ENCODE peak calls at places on chromosome 6, in six cellular contexts. One of them, this sample, is unnamed.

GRCh38 chr6:57284056-57284455 is 33.4 kb upstream of the PRIM2 start:
- DNase-seq in AG10803: peak; percentile 32
- DNase-seq in AG04449: no peak
- DNase-seq in fibroblast of mammary gland: peak; percentile 20
- DNase-seq in GM06990: no peak
- DNase-seq in lung: no peak
- DNase-seq in this sample: no peak

GRCh38 chr6:149962461-149963211 is 1.1 kb upstream of the ULBP1 start:
- DNase-seq in GM06990: no peak
- DNase-seq in AG04449: no peak
- DNase-seq in AG10803: no peak
- DNase-seq in fibroblast of mammary gland: no peak
- DNase-seq in lung: no peak
- DNase-seq in this sample: no peak

GRCh38 chr6:30044630-30045029 is 16.4 kb upstream of the POLR1H start:
- DNase-seq in AG10803: peak; percentile 64
- DNase-seq in fibroblast of mammary gland: peak; percentile 68
- DNase-seq in lung: no peak
- DNase-seq in GM06990: no peak
- DNase-seq in AG04449: peak; percentile 40
- DNase-seq in this sample: no peak

GRCh38 chr6:97449437-97449966 is 166.5 kb upstream of the MMS22L start:
- DNase-seq in lung: no peak
- DNase-seq in fibroblast of mammary gland: peak; percentile 3
- DNase-seq in AG10803: no peak
- DNase-seq in GM06990: no peak
- DNase-seq in AG04449: no peak
- DNase-seq in this sample: no peak

GRCh38 chr6:46953921-46954320 is 32.2 kb upstream of the ADGRF5 start:
- DNase-seq in AG10803: no peak
- DNase-seq in AG04449: no peak
- DNase-seq in GM06990: no peak
- DNase-seq in lung: no peak
- DNase-seq in fibroblast of mammary gland: no peak
- DNase-seq in this sample: no peak

GRCh38 chr6:15793288-15793687 is 130.5 kb upstream of the DTNBP1 start:
- DNase-seq in lung: no peak
- DNase-seq in fibroblast of mammary gland: peak; percentile 11
- DNase-seq in GM06990: no peak
- DNase-seq in AG04449: peak; percentile 9
- DNase-seq in AG10803: peak; percentile 42
- DNase-seq in this sample: no peak

GRCh38 chr6:46327769-46328168 is 157.0 kb upstream of the ENPP5 start:
- DNase-seq in GM06990: no peak
- DNase-seq in AG04449: no peak
- DNase-seq in fibroblast of mammary gland: no peak
- DNase-seq in AG10803: no peak
- DNase-seq in lung: no peak
- DNase-seq in this sample: no peak

GRCh38 chr6:22451960-22452359 is 117.4 kb upstream of the HDGFL1 start:
- DNase-seq in GM06990: no peak
- DNase-seq in AG04449: no peak
- DNase-seq in fibroblast of mammary gland: peak; percentile 17
- DNase-seq in lung: no peak
- DNase-seq in AG10803: peak; percentile 43
- DNase-seq in this sample: peak; percentile 57

GRCh38 chr6:142381845-142382378 is 80.1 kb downstream of the ADGRG6 start:
- DNase-seq in AG10803: peak; percentile 81
- DNase-seq in lung: no peak
- DNase-seq in AG04449: no peak
- DNase-seq in fibroblast of mammary gland: no peak
- DNase-seq in GM06990: no peak
- DNase-seq in this sample: peak; percentile 29

GRCh38 chr6:151916075-151916474 is 108.6 kb downstream of the ESR1 start:
- DNase-seq in AG04449: no peak
- DNase-seq in fibroblast of mammary gland: no peak
- DNase-seq in lung: no peak
- DNase-seq in AG10803: no peak
- DNase-seq in GM06990: no peak
- DNase-seq in this sample: no peak

GRCh38 chr6:157281570-157281969 is 41.7 kb downstream of the TMEM242 start:
- DNase-seq in fibroblast of mammary gland: no peak
- DNase-seq in GM06990: no peak
- DNase-seq in AG10803: peak; percentile 13
- DNase-seq in lung: no peak
- DNase-seq in AG04449: no peak
- DNase-seq in this sample: no peak

GRCh38 chr6:41065550-41066026 is 6.6 kb downstream of the OARD1 start:
- DNase-seq in GM06990: no peak
- DNase-seq in AG10803: no peak
- DNase-seq in lung: no peak
- DNase-seq in fibroblast of mammary gland: no peak
- DNase-seq in AG04449: no peak
- DNase-seq in this sample: no peak

GRCh38 chr6:26607434-26608230 is 10.9 kb downstream of the ABT1 start:
- DNase-seq in fibroblast of mammary gland: peak; percentile 59
- DNase-seq in AG04449: no peak
- DNase-seq in lung: peak; percentile 46
- DNase-seq in AG10803: peak; percentile 64
- DNase-seq in GM06990: peak; percentile 33
- DNase-seq in this sample: peak; percentile 32

GRCh38 chr6:31660224-31660997 is at the start of gene C6orf47:
- DNase-seq in lung: peak; percentile 81
- DNase-seq in fibroblast of mammary gland: peak; percentile 73
- DNase-seq in GM06990: peak; percentile 88
- DNase-seq in AG10803: peak; percentile 75
- DNase-seq in AG04449: no peak
- DNase-seq in this sample: peak; percentile 27

GRCh38 chr6:98590957-98591356 is 243.4 kb upstream of the POU3F2 start:
- DNase-seq in AG10803: no peak
- DNase-seq in lung: no peak
- DNase-seq in AG04449: no peak
- DNase-seq in fibroblast of mammary gland: no peak
- DNase-seq in GM06990: no peak
- DNase-seq in this sample: no peak

GRCh38 chr6:80468398-80468797 is 361.9 kb downstream of the BCKDHB start:
- DNase-seq in AG04449: no peak
- DNase-seq in fibroblast of mammary gland: no peak
- DNase-seq in AG10803: no peak
- DNase-seq in lung: no peak
- DNase-seq in GM06990: no peak
- DNase-seq in this sample: no peak

GRCh38 chr6:75244063-75244575 is 518 bp upstream of the COX7A2 start:
- DNase-seq in AG10803: peak; percentile 18
- DNase-seq in lung: no peak
- DNase-seq in GM06990: no peak
- DNase-seq in AG04449: no peak
- DNase-seq in fibroblast of mammary gland: peak; percentile 29
- DNase-seq in this sample: no peak

GRCh38 chr6:96900873-96901272 is 3.2 kb upstream of the NDUFAF4 start:
- DNase-seq in GM06990: no peak
- DNase-seq in AG10803: no peak
- DNase-seq in lung: no peak
- DNase-seq in fibroblast of mammary gland: no peak
- DNase-seq in AG04449: no peak
- DNase-seq in this sample: no peak

GRCh38 chr6:160160450-160160849 is 38.8 kb downstream of the SLC22A1 start:
- DNase-seq in AG10803: no peak
- DNase-seq in AG04449: no peak
- DNase-seq in GM06990: no peak
- DNase-seq in fibroblast of mammary gland: no peak
- DNase-seq in lung: no peak
- DNase-seq in this sample: peak; percentile 1
- TF ChIP-seq CTCF in AG10803: no peak
- TF ChIP-seq CTCF in AG04449: no peak
- TF ChIP-seq CTCF in GM06990: no peak
- TF ChIP-seq CTCF in fibroblast of mammary gland: no peak
- TF ChIP-seq CTCF in lung: no peak
- TF ChIP-seq CTCF in this sample: peak; percentile 17

GRCh38 chr6:167112421-167112820 is 10.5 kb upstream of the CCR6 start:
- DNase-seq in AG10803: no peak
- DNase-seq in lung: no peak
- DNase-seq in GM06990: no peak
- DNase-seq in fibroblast of mammary gland: no peak
- DNase-seq in AG04449: no peak
- DNase-seq in this sample: no peak
- H3K4me3 ChIP-seq in AG10803: no peak overlapping the region
- H3K4me3 ChIP-seq in lung: no peak overlapping the region
- H3K4me3 ChIP-seq in GM06990: peak overlapping the region; percentile 23
- H3K4me3 ChIP-seq in fibroblast of mammary gland: no peak overlapping the region
- H3K4me3 ChIP-seq in AG04449: no peak overlapping the region
- H3K4me3 ChIP-seq in this sample: no peak overlapping the region

GRCh38 chr6:44004136-44004535 is 123.1 kb downstream of the MRPL14 start:
- DNase-seq in AG04449: no peak
- DNase-seq in AG10803: no peak
- DNase-seq in lung: no peak
- DNase-seq in fibroblast of mammary gland: no peak
- DNase-seq in GM06990: no peak
- DNase-seq in this sample: no peak

GRCh38 chr6:44001318-44001868 is 125.9 kb downstream of the MRPL14 start:
- DNase-seq in GM06990: peak; percentile 66
- DNase-seq in AG10803: peak; percentile 19
- DNase-seq in fibroblast of mammary gland: no peak
- DNase-seq in AG04449: no peak
- DNase-seq in lung: peak; percentile 68
- DNase-seq in this sample: no peak

GRCh38 chr6:44002071-44002590 is 125.1 kb downstream of the MRPL14 start:
- DNase-seq in GM06990: no peak
- DNase-seq in fibroblast of mammary gland: no peak
- DNase-seq in AG04449: no peak
- DNase-seq in lung: no peak
- DNase-seq in AG10803: no peak
- DNase-seq in this sample: no peak

GRCh38 chr6:44003345-44004061 is 123.7 kb downstream of the MRPL14 start:
- DNase-seq in fibroblast of mammary gland: no peak
- DNase-seq in AG04449: no peak
- DNase-seq in GM06990: peak; percentile 43
- DNase-seq in AG10803: no peak
- DNase-seq in lung: no peak
- DNase-seq in this sample: no peak

DNA sequence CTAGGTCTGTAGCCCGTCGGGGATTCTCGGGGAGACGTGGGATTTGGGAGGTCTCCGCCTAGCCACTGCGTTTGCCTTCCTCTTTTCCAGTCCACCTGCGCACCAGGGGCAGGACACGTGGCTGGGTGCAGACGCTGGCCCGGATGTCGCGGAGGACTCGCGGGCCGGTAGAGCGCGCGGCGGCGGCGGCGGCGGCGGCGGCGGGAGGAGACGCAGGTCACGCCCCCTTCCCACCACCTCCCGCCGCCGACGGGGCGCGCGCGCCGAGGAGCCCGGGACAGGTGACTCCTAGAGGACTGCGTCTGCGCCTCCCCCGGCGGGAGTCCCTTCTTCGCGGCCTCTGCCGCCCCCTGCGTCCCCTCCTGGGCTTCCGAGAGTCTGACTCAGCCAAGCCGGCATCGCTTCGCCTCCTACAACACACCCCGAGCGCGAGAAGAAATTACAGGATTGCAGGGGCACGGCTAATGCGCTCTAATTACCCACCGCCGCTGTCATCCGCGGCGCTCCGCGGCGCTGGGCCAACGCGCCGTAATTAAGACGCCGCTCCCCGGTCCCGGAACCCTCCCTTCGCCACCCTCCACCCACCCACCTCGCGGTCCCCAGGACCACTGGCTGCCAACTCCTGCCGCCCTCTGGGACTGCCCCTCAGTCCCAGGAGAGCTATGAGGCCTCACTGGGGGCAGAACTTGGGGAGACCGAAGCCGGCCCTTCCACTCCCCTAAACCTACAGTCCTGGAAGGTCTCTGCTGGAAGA is 124.5 kb downstream of the MRPL14 start:
- DNase-seq in fibroblast of mammary gland: peak; percentile 50
- DNase-seq in AG10803: no peak
- DNase-seq in AG04449: no peak
- DNase-seq in lung: peak; percentile 51
- DNase-seq in GM06990: peak; percentile 66
- DNase-seq in this sample: no peak
- TF ChIP-seq CTCF in fibroblast of mammary gland: no peak
- TF ChIP-seq CTCF in AG10803: peak; percentile 22
- TF ChIP-seq CTCF in AG04449: peak; percentile 41
- TF ChIP-seq CTCF in lung: no peak
- TF ChIP-seq CTCF in GM06990: peak; percentile 21
- TF ChIP-seq CTCF in this sample: peak; percentile 21

GRCh38 chr6:396126-396520 is 4.6 kb downstream of the IRF4 start:
- DNase-seq in AG10803: no peak
- DNase-seq in fibroblast of mammary gland: no peak
- DNase-seq in AG04449: no peak
- DNase-seq in lung: no peak
- DNase-seq in GM06990: no peak
- DNase-seq in this sample: no peak
- H3K4me3 ChIP-seq in AG10803: no peak overlapping the region
- H3K4me3 ChIP-seq in fibroblast of mammary gland: no peak overlapping the region
- H3K4me3 ChIP-seq in AG04449: no peak overlapping the region
- H3K4me3 ChIP-seq in lung: no peak overlapping the region
- H3K4me3 ChIP-seq in GM06990: peak overlapping the region; percentile 97
- H3K4me3 ChIP-seq in this sample: no peak overlapping the region

DNA sequence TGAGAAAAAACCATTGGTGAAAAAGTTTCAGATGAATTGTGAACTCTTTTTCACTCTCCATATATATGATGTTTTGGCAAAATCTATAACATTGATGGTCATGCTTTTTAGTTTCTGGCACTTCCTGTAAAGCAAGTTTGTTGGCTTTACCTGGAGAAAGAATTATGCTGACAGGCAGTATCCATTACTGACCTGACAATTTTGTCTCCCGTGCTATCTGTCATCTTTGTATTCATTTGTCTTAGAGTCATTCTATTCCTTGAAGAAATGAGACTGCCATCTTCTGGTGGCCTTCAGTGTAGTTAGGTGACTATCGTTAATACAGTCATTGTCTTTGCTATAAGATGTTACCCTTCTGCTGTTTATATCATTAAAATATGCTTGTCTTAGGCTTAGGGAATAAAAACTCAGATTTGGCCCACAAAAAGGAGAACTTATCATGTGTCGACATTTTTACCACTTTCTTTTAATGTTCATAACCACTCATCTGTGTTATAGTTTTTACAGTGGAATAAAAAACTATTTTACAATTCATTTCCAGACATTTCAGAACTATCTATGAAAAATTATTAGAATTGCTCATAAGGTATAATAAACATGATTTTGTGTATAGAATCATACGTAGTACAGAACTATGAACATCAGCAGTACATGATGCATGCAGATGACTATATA is 707.0 kb downstream of the EPM2A start:
- DNase-seq in lung: no peak
- DNase-seq in AG04449: no peak
- DNase-seq in AG10803: peak; percentile 49
- DNase-seq in GM06990: no peak
- DNase-seq in fibroblast of mammary gland: peak; percentile 56
- DNase-seq in this sample: no peak
- TF ChIP-seq CTCF in lung: no peak
- TF ChIP-seq CTCF in AG04449: peak; percentile 42
- TF ChIP-seq CTCF in AG10803: peak; percentile 69
- TF ChIP-seq CTCF in GM06990: peak; percentile 56
- TF ChIP-seq CTCF in fibroblast of mammary gland: peak; percentile 62
- TF ChIP-seq CTCF in this sample: peak; percentile 42